ENCODE peak calls at places on chromosomes 5 and 9, in ten cellular contexts. One of them, this sample, is unnamed. For H3K36me3, the result is how much of the 10 kb centered on the place peaks cover.

GRCh38 chr9:69649566-69650260 is 22.5 kb downstream of the APBA1 start:
- DNase-seq in uterus: no peak
- DNase-seq in mesendoderm: no peak
- DNase-seq in suprapubic skin: no peak
- DNase-seq in lung: no peak
- DNase-seq in MG63: no peak
- DNase-seq in adrenal gland: no peak
- DNase-seq in cardiac muscle cell: no peak
- DNase-seq in CD8-positive, alpha-beta memory T cell: no peak
- DNase-seq in heart left ventricle: no peak
- DNase-seq in this sample: no peak

GRCh38 chr5:93915142-93915553 is 173.7 kb upstream of the POU5F2 start:
- DNase-seq in suprapubic skin: no peak
- DNase-seq in adrenal gland: no peak
- DNase-seq in uterus: no peak
- DNase-seq in mesendoderm: peak
- DNase-seq in MG63: no peak
- DNase-seq in CD8-positive, alpha-beta memory T cell: peak
- DNase-seq in heart left ventricle: no peak
- DNase-seq in cardiac muscle cell: peak
- DNase-seq in lung: no peak
- DNase-seq in this sample: no peak

GRCh38 chr5:31364881-31365636 is 166.8 kb downstream of the DROSHA start:
- DNase-seq in lung: no peak
- DNase-seq in mesendoderm: no peak
- DNase-seq in suprapubic skin: no peak
- DNase-seq in adrenal gland: no peak
- DNase-seq in cardiac muscle cell: no peak
- DNase-seq in uterus: no peak
- DNase-seq in heart left ventricle: no peak
- DNase-seq in MG63: peak
- DNase-seq in CD8-positive, alpha-beta memory T cell: no peak
- DNase-seq in this sample: no peak

GRCh38 chr5:155833282-155833681 is 493.7 kb upstream of the SGCD start:
- DNase-seq in mesendoderm: peak
- DNase-seq in adrenal gland: no peak
- DNase-seq in suprapubic skin: no peak
- DNase-seq in uterus: no peak
- DNase-seq in MG63: no peak
- DNase-seq in lung: no peak
- DNase-seq in CD8-positive, alpha-beta memory T cell: no peak
- DNase-seq in heart left ventricle: no peak
- DNase-seq in cardiac muscle cell: no peak
- DNase-seq in this sample: no peak

GRCh38 chr5:114360816-114361723 is 800 bp upstream of the KCNN2 start:
- DNase-seq in suprapubic skin: no peak
- DNase-seq in cardiac muscle cell: peak
- DNase-seq in CD8-positive, alpha-beta memory T cell: no peak
- DNase-seq in mesendoderm: peak
- DNase-seq in MG63: peak
- DNase-seq in adrenal gland: peak
- DNase-seq in lung: no peak
- DNase-seq in uterus: peak
- DNase-seq in heart left ventricle: peak
- DNase-seq in this sample: no peak

GRCh38 chr9:3809724-3810123 is 283.9 kb upstream of the RFX3 start:
- DNase-seq in heart left ventricle: no peak
- DNase-seq in CD8-positive, alpha-beta memory T cell: no peak
- DNase-seq in mesendoderm: no peak
- DNase-seq in uterus: no peak
- DNase-seq in adrenal gland: no peak
- DNase-seq in cardiac muscle cell: no peak
- DNase-seq in lung: no peak
- DNase-seq in suprapubic skin: no peak
- DNase-seq in MG63: peak
- DNase-seq in this sample: no peak

GRCh38 chr5:27906911-27907590 is 868.7 kb upstream of the CDH9 start:
- DNase-seq in mesendoderm: no peak
- DNase-seq in uterus: no peak
- DNase-seq in adrenal gland: no peak
- DNase-seq in MG63: no peak
- DNase-seq in suprapubic skin: no peak
- DNase-seq in lung: no peak
- DNase-seq in CD8-positive, alpha-beta memory T cell: no peak
- DNase-seq in cardiac muscle cell: no peak
- DNase-seq in heart left ventricle: no peak
- DNase-seq in this sample: no peak

GRCh38 chr9:128124451-128124850 is 3.1 kb downstream of the PTGES2 start:
- DNase-seq in uterus: no peak
- DNase-seq in mesendoderm: no peak
- DNase-seq in CD8-positive, alpha-beta memory T cell: no peak
- DNase-seq in lung: no peak
- DNase-seq in suprapubic skin: no peak
- DNase-seq in cardiac muscle cell: no peak
- DNase-seq in heart left ventricle: no peak
- DNase-seq in MG63: no peak
- DNase-seq in adrenal gland: no peak
- DNase-seq in this sample: peak

GRCh38 chr5:36374275-36374862 is 72.7 kb upstream of the RANBP3L start:
- DNase-seq in heart left ventricle: no peak
- DNase-seq in adrenal gland: no peak
- DNase-seq in lung: no peak
- DNase-seq in suprapubic skin: no peak
- DNase-seq in MG63: peak
- DNase-seq in mesendoderm: no peak
- DNase-seq in uterus: no peak
- DNase-seq in cardiac muscle cell: no peak
- DNase-seq in CD8-positive, alpha-beta memory T cell: no peak
- DNase-seq in this sample: no peak

GRCh38 chr9:127366594-127366993 is 30.4 kb upstream of the SLC2A8 start:
- DNase-seq in heart left ventricle: no peak
- DNase-seq in cardiac muscle cell: no peak
- DNase-seq in lung: no peak
- DNase-seq in adrenal gland: no peak
- DNase-seq in CD8-positive, alpha-beta memory T cell: no peak
- DNase-seq in mesendoderm: no peak
- DNase-seq in suprapubic skin: no peak
- DNase-seq in MG63: no peak
- DNase-seq in uterus: no peak
- DNase-seq in this sample: no peak

GRCh38 chr5:79488058-79488457 is 25.9 kb downstream of the HOMER1 start:
- DNase-seq in cardiac muscle cell: peak
- DNase-seq in lung: no peak
- DNase-seq in mesendoderm: no peak
- DNase-seq in suprapubic skin: no peak
- DNase-seq in heart left ventricle: no peak
- DNase-seq in uterus: no peak
- DNase-seq in adrenal gland: no peak
- DNase-seq in MG63: no peak
- DNase-seq in CD8-positive, alpha-beta memory T cell: no peak
- DNase-seq in this sample: no peak

GRCh38 chr5:167993771-167994170 is 297.7 kb upstream of the WWC1 start:
- DNase-seq in CD8-positive, alpha-beta memory T cell: no peak
- DNase-seq in uterus: no peak
- DNase-seq in cardiac muscle cell: no peak
- DNase-seq in MG63: peak
- DNase-seq in suprapubic skin: peak
- DNase-seq in adrenal gland: no peak
- DNase-seq in lung: no peak
- DNase-seq in heart left ventricle: no peak
- DNase-seq in mesendoderm: no peak
- DNase-seq in this sample: no peak

DNA sequence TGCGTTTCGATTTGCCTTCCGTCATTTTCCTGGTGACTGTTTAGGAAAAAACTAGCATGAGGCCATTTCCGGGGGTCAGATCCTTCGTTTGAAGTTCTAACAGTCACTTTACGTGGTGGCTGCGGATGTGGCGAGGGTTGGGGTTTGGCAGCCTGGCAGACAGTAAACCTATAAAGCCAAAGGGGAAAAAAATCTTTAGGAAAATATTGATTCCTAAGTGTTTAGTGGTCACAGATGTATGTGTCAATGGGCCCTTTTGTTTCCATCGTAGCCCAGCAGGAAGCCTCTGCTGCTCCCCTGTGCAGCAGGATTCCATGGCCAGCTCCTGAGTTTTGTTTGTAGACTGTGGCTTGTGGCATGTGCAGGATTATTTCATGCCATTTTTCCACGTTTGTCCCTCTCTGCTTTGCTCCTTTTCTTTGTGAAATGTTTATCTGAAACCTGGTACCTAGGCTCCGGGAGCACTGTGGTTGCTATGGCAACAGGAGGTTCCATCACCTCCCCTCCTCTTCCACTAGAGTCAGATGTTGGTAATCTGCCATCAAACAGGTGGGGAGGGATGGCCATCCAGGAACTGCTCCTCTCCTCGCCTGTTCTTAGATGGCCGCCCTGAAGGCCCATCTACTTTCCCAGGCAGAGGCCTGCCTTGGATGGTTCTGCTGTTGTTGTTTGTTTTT is 202.3 kb downstream of the AOPEP start:
- DNase-seq in MG63: no peak
- DNase-seq in lung: no peak
- DNase-seq in cardiac muscle cell: no peak
- DNase-seq in suprapubic skin: no peak
- DNase-seq in CD8-positive, alpha-beta memory T cell: no peak
- DNase-seq in heart left ventricle: no peak
- DNase-seq in uterus: no peak
- DNase-seq in mesendoderm: no peak
- DNase-seq in adrenal gland: no peak
- DNase-seq in this sample: no peak
- H3K36me3 ChIP-seq in MG63: under half
- H3K36me3 ChIP-seq in lung: under half
- H3K36me3 ChIP-seq in cardiac muscle cell: under half
- H3K36me3 ChIP-seq in suprapubic skin: under half
- H3K36me3 ChIP-seq in CD8-positive, alpha-beta memory T cell: under half
- H3K36me3 ChIP-seq in heart left ventricle: under half
- H3K36me3 ChIP-seq in uterus: under half
- H3K36me3 ChIP-seq in mesendoderm: under half
- H3K36me3 ChIP-seq in adrenal gland: under half
- H3K36me3 ChIP-seq in this sample: under half

GRCh38 chr9:81680006-81680405 is 9.3 kb downstream of the TLE1 start:
- DNase-seq in lung: no peak
- DNase-seq in cardiac muscle cell: no peak
- DNase-seq in heart left ventricle: no peak
- DNase-seq in suprapubic skin: peak
- DNase-seq in MG63: no peak
- DNase-seq in uterus: no peak
- DNase-seq in CD8-positive, alpha-beta memory T cell: no peak
- DNase-seq in mesendoderm: no peak
- DNase-seq in adrenal gland: no peak
- DNase-seq in this sample: no peak
- H3K36me3 ChIP-seq in lung: under half
- H3K36me3 ChIP-seq in cardiac muscle cell: under half
- H3K36me3 ChIP-seq in heart left ventricle: under half
- H3K36me3 ChIP-seq in suprapubic skin: under half
- H3K36me3 ChIP-seq in MG63: under half
- H3K36me3 ChIP-seq in uterus: under half
- H3K36me3 ChIP-seq in CD8-positive, alpha-beta memory T cell: under half
- H3K36me3 ChIP-seq in mesendoderm: under half
- H3K36me3 ChIP-seq in adrenal gland: under half
- H3K36me3 ChIP-seq in this sample: half or more

GRCh38 chr5:131677115-131677514 is 42.1 kb upstream of the RAPGEF6 start:
- DNase-seq in cardiac muscle cell: no peak
- DNase-seq in suprapubic skin: no peak
- DNase-seq in heart left ventricle: no peak
- DNase-seq in mesendoderm: no peak
- DNase-seq in MG63: no peak
- DNase-seq in lung: no peak
- DNase-seq in adrenal gland: no peak
- DNase-seq in CD8-positive, alpha-beta memory T cell: no peak
- DNase-seq in uterus: no peak
- DNase-seq in this sample: no peak

GRCh38 chr5:131671994-131672655 is 37.1 kb upstream of the RAPGEF6 start:
- DNase-seq in suprapubic skin: no peak
- DNase-seq in lung: no peak
- DNase-seq in adrenal gland: peak
- DNase-seq in heart left ventricle: peak
- DNase-seq in cardiac muscle cell: peak
- DNase-seq in mesendoderm: peak
- DNase-seq in uterus: no peak
- DNase-seq in CD8-positive, alpha-beta memory T cell: no peak
- DNase-seq in MG63: peak
- DNase-seq in this sample: no peak

GRCh38 chr5:131672791-131673190 is 37.8 kb upstream of the RAPGEF6 start:
- DNase-seq in MG63: no peak
- DNase-seq in CD8-positive, alpha-beta memory T cell: no peak
- DNase-seq in lung: no peak
- DNase-seq in suprapubic skin: no peak
- DNase-seq in adrenal gland: no peak
- DNase-seq in uterus: no peak
- DNase-seq in heart left ventricle: no peak
- DNase-seq in cardiac muscle cell: no peak
- DNase-seq in mesendoderm: no peak
- DNase-seq in this sample: no peak

DNA sequence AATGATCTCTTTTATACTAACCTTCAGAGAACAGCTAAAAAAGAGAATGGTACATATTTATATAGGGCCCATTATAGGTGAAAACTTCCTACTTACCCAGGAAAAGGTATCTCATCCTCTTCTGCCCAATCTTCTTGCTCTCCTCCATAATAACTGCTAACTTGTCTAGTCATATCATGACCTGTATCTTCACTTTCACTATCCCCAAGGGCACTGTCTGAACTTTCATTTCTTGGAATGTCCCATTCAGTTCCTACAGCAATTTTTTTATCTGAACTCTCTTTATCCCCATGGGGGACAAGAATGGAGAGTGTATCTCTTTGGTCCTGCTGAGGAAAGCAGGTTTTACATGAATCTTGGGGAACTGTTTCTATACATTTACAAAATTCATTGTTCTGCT is 36.4 kb upstream of the RAPGEF6 start:
- DNase-seq in suprapubic skin: no peak
- DNase-seq in cardiac muscle cell: no peak
- DNase-seq in mesendoderm: no peak
- DNase-seq in adrenal gland: no peak
- DNase-seq in lung: no peak
- DNase-seq in uterus: no peak
- DNase-seq in CD8-positive, alpha-beta memory T cell: no peak
- DNase-seq in heart left ventricle: no peak
- DNase-seq in MG63: no peak
- DNase-seq in this sample: no peak
- H3K36me3 ChIP-seq in suprapubic skin: half or more
- H3K36me3 ChIP-seq in cardiac muscle cell: under half
- H3K36me3 ChIP-seq in mesendoderm: under half
- H3K36me3 ChIP-seq in adrenal gland: under half
- H3K36me3 ChIP-seq in lung: under half
- H3K36me3 ChIP-seq in uterus: under half
- H3K36me3 ChIP-seq in CD8-positive, alpha-beta memory T cell: under half
- H3K36me3 ChIP-seq in heart left ventricle: under half
- H3K36me3 ChIP-seq in MG63: half or more
- H3K36me3 ChIP-seq in this sample: half or more

DNA sequence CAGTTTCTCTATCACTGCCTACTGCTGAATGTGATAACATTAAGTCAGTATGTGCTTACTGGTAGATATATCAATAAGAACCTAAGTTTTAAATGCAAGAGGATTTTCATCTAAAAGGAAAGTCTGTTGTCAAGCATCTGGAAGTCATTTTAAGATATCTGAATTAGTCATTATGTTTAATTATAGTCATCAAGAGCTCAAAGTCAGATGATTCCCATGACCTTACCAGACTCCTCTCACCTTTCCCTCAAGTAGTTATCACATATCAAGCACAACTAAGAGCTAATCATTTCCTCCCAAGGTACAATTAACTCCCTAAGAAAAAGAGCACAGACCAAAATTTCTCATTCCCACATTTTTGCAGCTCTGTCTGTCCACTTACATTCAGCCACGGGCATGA is 45.5 kb downstream of the PUM3 start:
- DNase-seq in lung: no peak
- DNase-seq in adrenal gland: no peak
- DNase-seq in heart left ventricle: no peak
- DNase-seq in MG63: no peak
- DNase-seq in mesendoderm: no peak
- DNase-seq in suprapubic skin: no peak
- DNase-seq in cardiac muscle cell: no peak
- DNase-seq in uterus: no peak
- DNase-seq in CD8-positive, alpha-beta memory T cell: no peak
- DNase-seq in this sample: no peak
- H3K36me3 ChIP-seq in lung: under half
- H3K36me3 ChIP-seq in adrenal gland: under half
- H3K36me3 ChIP-seq in heart left ventricle: under half
- H3K36me3 ChIP-seq in MG63: half or more
- H3K36me3 ChIP-seq in mesendoderm: under half
- H3K36me3 ChIP-seq in suprapubic skin: under half
- H3K36me3 ChIP-seq in cardiac muscle cell: under half
- H3K36me3 ChIP-seq in uterus: under half
- H3K36me3 ChIP-seq in CD8-positive, alpha-beta memory T cell: under half
- H3K36me3 ChIP-seq in this sample: half or more

This sample was measured in RWPE2.